ENCODE peak calls at places on chromosome 18, in ten cellular contexts. One of them, this sample, is unnamed.

GRCh38 chr18:5895886-5896740 is 791 bp upstream of the TMEM200C start:
- DNase-seq in IMR-90: peak; percentile 74
- DNase-seq in HCT116: no peak
- DNase-seq in fibroblast of lung: peak; percentile 56
- DNase-seq in OCI-LY7: no peak
- DNase-seq in H1: peak; percentile 80
- DNase-seq in hepatocyte: peak; percentile 69
- DNase-seq in GM23248: peak; percentile 39
- DNase-seq in endothelial cell of umbilical vein: no peak
- DNase-seq in PC-3: peak; percentile 55
- DNase-seq in this sample: no peak

GRCh38 chr18:51185075-51185474 is 12.4 kb downstream of the MEX3C start:
- DNase-seq in IMR-90: peak; percentile 28
- DNase-seq in HCT116: no peak
- DNase-seq in fibroblast of lung: no peak
- DNase-seq in OCI-LY7: no peak
- DNase-seq in H1: no peak
- DNase-seq in hepatocyte: no peak
- DNase-seq in GM23248: peak; percentile 22
- DNase-seq in endothelial cell of umbilical vein: no peak
- DNase-seq in PC-3: no peak
- DNase-seq in this sample: no peak

GRCh38 chr18:41842886-41843285 is 112.1 kb upstream of the PIK3C3 start:
- DNase-seq in IMR-90: no peak
- DNase-seq in HCT116: no peak
- DNase-seq in fibroblast of lung: peak; percentile 26
- DNase-seq in OCI-LY7: no peak
- DNase-seq in H1: no peak
- DNase-seq in hepatocyte: no peak
- DNase-seq in GM23248: peak; percentile 10
- DNase-seq in endothelial cell of umbilical vein: no peak
- DNase-seq in PC-3: peak; percentile 19
- DNase-seq in this sample: no peak

GRCh38 chr18:58464104-58464625 is 164.7 kb downstream of the ALPK2 start:
- DNase-seq in IMR-90: no peak
- DNase-seq in HCT116: no peak
- DNase-seq in fibroblast of lung: no peak
- DNase-seq in OCI-LY7: no peak
- DNase-seq in H1: no peak
- DNase-seq in hepatocyte: no peak
- DNase-seq in GM23248: no peak
- DNase-seq in endothelial cell of umbilical vein: no peak
- DNase-seq in PC-3: peak; percentile 46
- DNase-seq in this sample: no peak

GRCh38 chr18:43805646-43806194 is 528.4 kb upstream of the SYT4 start:
- DNase-seq in IMR-90: no peak
- DNase-seq in HCT116: no peak
- DNase-seq in fibroblast of lung: peak; percentile 85
- DNase-seq in OCI-LY7: no peak
- DNase-seq in H1: no peak
- DNase-seq in hepatocyte: no peak
- DNase-seq in GM23248: no peak
- DNase-seq in endothelial cell of umbilical vein: no peak
- DNase-seq in PC-3: peak; percentile 1
- DNase-seq in this sample: no peak

GRCh38 chr18:43303376-43303775 is 26.1 kb upstream of the SYT4 start:
- DNase-seq in IMR-90: no peak
- DNase-seq in HCT116: no peak
- DNase-seq in fibroblast of lung: no peak
- DNase-seq in OCI-LY7: no peak
- DNase-seq in H1: no peak
- DNase-seq in hepatocyte: no peak
- DNase-seq in GM23248: no peak
- DNase-seq in endothelial cell of umbilical vein: no peak
- DNase-seq in PC-3: peak; percentile 7
- DNase-seq in this sample: no peak

GRCh38 chr18:34971313-34971712 is 69.9 kb upstream of the MAPRE2 start:
- DNase-seq in IMR-90: peak; percentile 39
- DNase-seq in HCT116: no peak
- DNase-seq in fibroblast of lung: peak; percentile 58
- DNase-seq in OCI-LY7: no peak
- DNase-seq in H1: no peak
- DNase-seq in hepatocyte: no peak
- DNase-seq in GM23248: peak; percentile 84
- DNase-seq in endothelial cell of umbilical vein: no peak
- DNase-seq in PC-3: peak; percentile 35
- DNase-seq in this sample: no peak

GRCh38 chr18:47120428-47120827 is 29.9 kb downstream of the HDHD2 start:
- DNase-seq in IMR-90: no peak
- DNase-seq in HCT116: no peak
- DNase-seq in fibroblast of lung: no peak
- DNase-seq in OCI-LY7: no peak
- DNase-seq in H1: no peak
- DNase-seq in hepatocyte: no peak
- DNase-seq in GM23248: no peak
- DNase-seq in endothelial cell of umbilical vein: no peak
- DNase-seq in PC-3: no peak
- DNase-seq in this sample: no peak

DNA sequence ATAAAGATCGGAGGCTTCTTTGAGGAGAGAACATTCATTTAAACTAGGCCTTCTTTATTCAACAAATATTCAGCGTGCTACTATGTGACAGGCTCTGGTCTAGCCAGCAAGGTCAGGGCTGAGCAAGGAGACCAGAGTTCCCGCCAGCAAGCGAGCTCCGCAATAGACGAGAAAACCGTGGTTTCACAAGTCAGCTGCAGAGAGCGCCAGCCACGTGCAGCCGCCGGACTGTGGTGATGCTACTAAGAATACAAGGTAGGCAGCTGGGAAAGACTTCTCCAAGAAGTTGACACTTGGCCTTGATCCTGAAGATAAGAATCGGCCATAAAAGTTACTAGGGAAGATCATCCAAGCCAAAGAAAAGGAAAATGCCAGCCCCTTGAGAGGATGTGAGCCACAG is 533.7 kb upstream of the SALL3 start:
- DNase-seq in IMR-90: no peak
- DNase-seq in HCT116: no peak
- DNase-seq in fibroblast of lung: no peak
- DNase-seq in OCI-LY7: no peak
- DNase-seq in H1: no peak
- DNase-seq in hepatocyte: no peak
- DNase-seq in GM23248: no peak
- DNase-seq in endothelial cell of umbilical vein: no peak
- DNase-seq in PC-3: no peak
- DNase-seq in this sample: no peak
- H4K20me1 ChIP-seq in IMR-90: no peaks in the 10 kb centered on the region
- H4K20me1 ChIP-seq in HCT116: no peaks in the 10 kb centered on the region
- H4K20me1 ChIP-seq in fibroblast of lung: no peaks in the 10 kb centered on the region
- H4K20me1 ChIP-seq in OCI-LY7: no peaks in the 10 kb centered on the region
- H4K20me1 ChIP-seq in H1: peaks cover 4% of the 10 kb centered on the region
- H4K20me1 ChIP-seq in hepatocyte: no peaks in the 10 kb centered on the region
- H4K20me1 ChIP-seq in GM23248: no peaks in the 10 kb centered on the region
- H4K20me1 ChIP-seq in endothelial cell of umbilical vein: no peaks in the 10 kb centered on the region
- H4K20me1 ChIP-seq in PC-3: no peaks in the 10 kb centered on the region
- H4K20me1 ChIP-seq in this sample: no peaks in the 10 kb centered on the region

GRCh38 chr18:9106094-9106493 is 3.6 kb downstream of the NDUFV2 start:
- DNase-seq in IMR-90: no peak
- DNase-seq in HCT116: no peak
- DNase-seq in fibroblast of lung: no peak
- DNase-seq in OCI-LY7: no peak
- DNase-seq in H1: no peak
- DNase-seq in hepatocyte: no peak
- DNase-seq in GM23248: no peak
- DNase-seq in endothelial cell of umbilical vein: no peak
- DNase-seq in PC-3: no peak
- DNase-seq in this sample: no peak

GRCh38 chr18:9106800-9107574 is 4.5 kb downstream of the NDUFV2 start:
- DNase-seq in IMR-90: no peak
- DNase-seq in HCT116: no peak
- DNase-seq in fibroblast of lung: no peak
- DNase-seq in OCI-LY7: no peak
- DNase-seq in H1: no peak
- DNase-seq in hepatocyte: no peak
- DNase-seq in GM23248: no peak
- DNase-seq in endothelial cell of umbilical vein: no peak
- DNase-seq in PC-3: no peak
- DNase-seq in this sample: no peak

GRCh38 chr18:9113468-9114149 is 11.1 kb downstream of the NDUFV2 start:
- DNase-seq in IMR-90: no peak
- DNase-seq in HCT116: no peak
- DNase-seq in fibroblast of lung: no peak
- DNase-seq in OCI-LY7: no peak
- DNase-seq in H1: no peak
- DNase-seq in hepatocyte: no peak
- DNase-seq in GM23248: no peak
- DNase-seq in endothelial cell of umbilical vein: no peak
- DNase-seq in PC-3: no peak
- DNase-seq in this sample: no peak

GRCh38 chr18:9108911-9109310 is 6.4 kb downstream of the NDUFV2 start:
- DNase-seq in IMR-90: no peak
- DNase-seq in HCT116: no peak
- DNase-seq in fibroblast of lung: no peak
- DNase-seq in OCI-LY7: no peak
- DNase-seq in H1: no peak
- DNase-seq in hepatocyte: no peak
- DNase-seq in GM23248: no peak
- DNase-seq in endothelial cell of umbilical vein: no peak
- DNase-seq in PC-3: no peak
- DNase-seq in this sample: no peak

DNA sequence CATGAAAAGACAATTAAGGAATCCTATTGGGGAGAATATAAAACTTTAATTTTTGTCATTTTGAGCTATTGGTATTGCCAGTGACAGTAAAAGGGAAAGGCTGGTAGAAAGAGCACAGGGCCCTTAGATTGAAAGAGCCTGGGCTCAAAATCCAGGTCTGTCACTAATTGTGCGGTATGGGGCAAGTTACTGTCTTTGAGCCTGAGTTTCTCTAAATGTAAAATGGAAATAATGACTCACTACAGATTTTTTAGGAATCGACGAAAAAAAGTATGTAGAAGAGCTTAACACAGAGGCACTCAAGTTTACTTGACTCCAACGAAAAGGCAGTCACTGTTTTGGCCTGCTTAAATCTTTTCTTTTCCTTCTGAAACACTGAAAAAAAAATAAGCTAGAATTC is 7.0 kb downstream of the NDUFV2 start:
- DNase-seq in IMR-90: peak; percentile 61
- DNase-seq in HCT116: no peak
- DNase-seq in fibroblast of lung: peak; percentile 36
- DNase-seq in OCI-LY7: no peak
- DNase-seq in H1: no peak
- DNase-seq in hepatocyte: no peak
- DNase-seq in GM23248: peak; percentile 82
- DNase-seq in endothelial cell of umbilical vein: no peak
- DNase-seq in PC-3: no peak
- DNase-seq in this sample: no peak
- H3K4me1 ChIP-seq in IMR-90: peaks cover 12% of the 10 kb centered on the region
- H3K4me1 ChIP-seq in HCT116: peaks cover 15% of the 10 kb centered on the region
- H3K4me1 ChIP-seq in fibroblast of lung: peaks cover 10% of the 10 kb centered on the region
- H3K4me1 ChIP-seq in OCI-LY7: peaks cover 58% of the 10 kb centered on the region
- H3K4me1 ChIP-seq in H1: no peaks in the 10 kb centered on the region
- H3K4me1 ChIP-seq in hepatocyte: peaks cover 57% of the 10 kb centered on the region
- H3K4me1 ChIP-seq in GM23248: peaks cover 57% of the 10 kb centered on the region
- H3K4me1 ChIP-seq in endothelial cell of umbilical vein: peaks cover 27% of the 10 kb centered on the region
- H3K4me1 ChIP-seq in PC-3: peaks cover 47% of the 10 kb centered on the region
- H3K4me1 ChIP-seq in this sample: peaks cover 44% of the 10 kb centered on the region

GRCh38 chr18:48698707-48699106 is 159.9 kb downstream of the CTIF start:
- DNase-seq in IMR-90: no peak
- DNase-seq in HCT116: no peak
- DNase-seq in fibroblast of lung: no peak
- DNase-seq in OCI-LY7: no peak
- DNase-seq in H1: no peak
- DNase-seq in hepatocyte: no peak
- DNase-seq in GM23248: no peak
- DNase-seq in endothelial cell of umbilical vein: no peak
- DNase-seq in PC-3: no peak
- DNase-seq in this sample: no peak

GRCh38 chr18:48700222-48700845 is 161.5 kb downstream of the CTIF start:
- DNase-seq in IMR-90: no peak
- DNase-seq in HCT116: no peak
- DNase-seq in fibroblast of lung: no peak
- DNase-seq in OCI-LY7: no peak
- DNase-seq in H1: no peak
- DNase-seq in hepatocyte: no peak
- DNase-seq in GM23248: no peak
- DNase-seq in endothelial cell of umbilical vein: no peak
- DNase-seq in PC-3: no peak
- DNase-seq in this sample: no peak

GRCh38 chr18:48697441-48697840 is 158.6 kb downstream of the CTIF start:
- DNase-seq in IMR-90: no peak
- DNase-seq in HCT116: no peak
- DNase-seq in fibroblast of lung: no peak
- DNase-seq in OCI-LY7: no peak
- DNase-seq in H1: no peak
- DNase-seq in hepatocyte: no peak
- DNase-seq in GM23248: no peak
- DNase-seq in endothelial cell of umbilical vein: no peak
- DNase-seq in PC-3: no peak
- DNase-seq in this sample: no peak

GRCh38 chr18:48702346-48703032 is 163.7 kb downstream of the CTIF start:
- DNase-seq in IMR-90: no peak
- DNase-seq in HCT116: no peak
- DNase-seq in fibroblast of lung: no peak
- DNase-seq in OCI-LY7: no peak
- DNase-seq in H1: no peak
- DNase-seq in hepatocyte: no peak
- DNase-seq in GM23248: no peak
- DNase-seq in endothelial cell of umbilical vein: no peak
- DNase-seq in PC-3: no peak
- DNase-seq in this sample: no peak

DNA sequence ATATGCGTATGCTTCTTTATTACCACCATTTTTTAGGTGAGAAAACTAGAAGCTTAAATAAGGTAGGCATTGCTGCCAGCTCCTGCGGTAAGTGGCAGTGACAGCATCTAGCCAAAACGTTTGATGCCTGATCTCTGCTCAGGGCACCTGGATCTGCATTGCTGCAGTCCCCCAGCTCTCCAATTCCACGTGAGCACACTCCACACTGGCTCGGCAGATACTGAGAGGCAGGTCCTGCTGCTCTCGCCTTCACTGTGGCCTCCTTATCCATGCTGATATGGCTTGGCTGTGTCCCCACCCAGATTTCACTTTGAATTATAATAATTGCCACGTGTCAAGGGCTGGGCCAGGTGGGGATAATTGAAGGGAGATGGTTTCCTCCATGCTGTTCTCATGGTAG is 160.9 kb downstream of the CTIF start:
- DNase-seq in IMR-90: no peak
- DNase-seq in HCT116: no peak
- DNase-seq in fibroblast of lung: no peak
- DNase-seq in OCI-LY7: no peak
- DNase-seq in H1: no peak
- DNase-seq in hepatocyte: no peak
- DNase-seq in GM23248: no peak
- DNase-seq in endothelial cell of umbilical vein: no peak
- DNase-seq in PC-3: no peak
- DNase-seq in this sample: no peak
- H4K20me1 ChIP-seq in IMR-90: peaks cover 51% of the 10 kb centered on the region
- H4K20me1 ChIP-seq in HCT116: no peaks in the 10 kb centered on the region
- H4K20me1 ChIP-seq in fibroblast of lung: no peaks in the 10 kb centered on the region
- H4K20me1 ChIP-seq in OCI-LY7: no peaks in the 10 kb centered on the region
- H4K20me1 ChIP-seq in H1: no peaks in the 10 kb centered on the region
- H4K20me1 ChIP-seq in hepatocyte: no peaks in the 10 kb centered on the region
- H4K20me1 ChIP-seq in GM23248: no peaks in the 10 kb centered on the region
- H4K20me1 ChIP-seq in endothelial cell of umbilical vein: no peaks in the 10 kb centered on the region
- H4K20me1 ChIP-seq in PC-3: no peaks in the 10 kb centered on the region
- H4K20me1 ChIP-seq in this sample: no peaks in the 10 kb centered on the region

GRCh38 chr18:13219012-13219396 is 444 bp downstream of the LDLRAD4 start:
- DNase-seq in IMR-90: no peak
- DNase-seq in HCT116: no peak
- DNase-seq in fibroblast of lung: no peak
- DNase-seq in OCI-LY7: no peak
- DNase-seq in H1: no peak
- DNase-seq in hepatocyte: no peak
- DNase-seq in GM23248: no peak
- DNase-seq in endothelial cell of umbilical vein: no peak
- DNase-seq in PC-3: no peak
- DNase-seq in this sample: no peak
- H3K4me1 ChIP-seq in IMR-90: peaks cover 2% of the 10 kb centered on the region
- H3K4me1 ChIP-seq in HCT116: peaks cover 5% of the 10 kb centered on the region
- H3K4me1 ChIP-seq in fibroblast of lung: no peaks in the 10 kb centered on the region
- H3K4me1 ChIP-seq in OCI-LY7: no peaks in the 10 kb centered on the region
- H3K4me1 ChIP-seq in H1: peaks cover 2% of the 10 kb centered on the region
- H3K4me1 ChIP-seq in hepatocyte: peaks cover 32% of the 10 kb centered on the region
- H3K4me1 ChIP-seq in GM23248: no peaks in the 10 kb centered on the region
- H3K4me1 ChIP-seq in endothelial cell of umbilical vein: peaks cover 6% of the 10 kb centered on the region
- H3K4me1 ChIP-seq in PC-3: no peaks in the 10 kb centered on the region
- H3K4me1 ChIP-seq in this sample: peaks cover 67% of the 10 kb centered on the region